ENCODE peak calls at places on chromosomes 2 and 18, in nine cellular contexts. D, J, A, T, Q, R, X, U and L are unnamed samples.

GRCh38 chr18:79588636-79589481 is 90.7 kb upstream of the CTDP1 start:
- DNase-seq in D (peak; percentile 87), J (peak; percentile 63), A (peak; percentile 79), T (peak; percentile 62), Q (no peak), R (peak; percentile 68), X (peak; percentile 71), U (no peak), L (no peak)

GRCh38 chr2:60391250-60392013 is 162.0 kb downstream of the BCL11A start:
- DNase-seq in D (no peak), J (no peak), A (no peak), T (no peak), Q (no peak), R (no peak), X (no peak), U (no peak), L (no peak)

GRCh38 chr2:17171446-17172049 is 346.7 kb downstream of the RAD51AP2 start:
- DNase-seq in D (peak; percentile 23), J (no peak), A (no peak), T (peak; percentile 47), Q (peak; percentile 2), R (peak; percentile 7), X (peak; percentile 54), U (no peak), L (peak; percentile 42)

GRCh38 chr2:75199428-75200011 is at the start of gene TACR1:
- DNase-seq in D (peak; percentile 73), J (peak; percentile 60), A (peak; percentile 26), T (peak; percentile 80), Q (no peak), R (peak; percentile 31), X (peak; percentile 87), U (peak; percentile 14), L (peak; percentile 48)

GRCh38 chr2:136025057-136025973 is 39.9 kb upstream of the DARS1 start:
- DNase-seq in D (peak; percentile 28), J (peak; percentile 73), A (no peak), T (peak; percentile 72), Q (no peak), R (no peak), X (peak; percentile 75), U (no peak), L (peak; percentile 71)

GRCh38 chr18:46070232-46070631 is 1.8 kb downstream of the PSTPIP2 start:
- DNase-seq in D (no peak), J (no peak), A (no peak), T (no peak), Q (no peak), R (no peak), X (no peak), U (no peak), L (no peak)

GRCh38 chr2:10775036-10775780 is 37.4 kb downstream of the PDIA6 start:
- DNase-seq in D (no peak), J (no peak), A (no peak), T (no peak), Q (no peak), R (no peak), X (no peak), U (no peak), L (no peak)

GRCh38 chr2:172693529-172694185 is 42.0 kb upstream of the RAPGEF4 start:
- DNase-seq in D (no peak), J (no peak), A (no peak), T (no peak), Q (no peak), R (no peak), X (peak; percentile 76), U (no peak), L (no peak)

GRCh38 chr2:101961287-101962242 is 30.2 kb upstream of the IL1R2 start:
- DNase-seq in D (peak; percentile 96), J (no peak), A (peak; percentile 73), T (peak; percentile 41), Q (no peak), R (peak; percentile 98), X (peak; percentile 95), U (no peak), L (no peak)

GRCh38 chr18:36709315-36709714 is 119.5 kb downstream of the TPGS2 start:
- DNase-seq in D (no peak), J (no peak), A (no peak), T (no peak), Q (no peak), R (no peak), X (no peak), U (no peak), L (no peak)

GRCh38 chr2:132562245-132562644 is 107.8 kb downstream of the LYPD1 start:
- DNase-seq in D (peak; percentile 59), J (no peak), A (no peak), T (no peak), Q (no peak), R (no peak), X (no peak), U (no peak), L (no peak)

GRCh38 chr2:207354466-207354865 is 175.3 kb upstream of the CREB1 start:
- DNase-seq in D (no peak), J (no peak), A (no peak), T (no peak), Q (no peak), R (no peak), X (no peak), U (no peak), L (no peak)

GRCh38 chr18:53148056-53148574 is 808.1 kb downstream of the DCC start:
- DNase-seq in D (no peak), J (no peak), A (no peak), T (no peak), Q (no peak), R (no peak), X (no peak), U (no peak), L (no peak)

GRCh38 chr2:84493494-84493893 is 22.8 kb upstream of the DNAH6 start:
- DNase-seq in D (peak; percentile 95), J (no peak), A (no peak), T (no peak), Q (no peak), R (peak; percentile 69), X (peak; percentile 84), U (no peak), L (no peak)

GRCh38 chr2:148720501-148720998 is 76.0 kb downstream of the EPC2 start:
- DNase-seq in D (peak; percentile 57), J (no peak), A (no peak), T (peak; percentile 32), Q (no peak), R (no peak), X (peak; percentile 80), U (no peak), L (no peak)

GRCh38 chr2:230748087-230748486 is 35.4 kb downstream of the CAB39 start:
- DNase-seq in D (no peak), J (no peak), A (no peak), T (no peak), Q (no peak), R (no peak), X (no peak), U (no peak), L (no peak)

GRCh38 chr2:17643031-17643615 is 102.6 kb downstream of the VSNL1 start:
- DNase-seq in D (peak; percentile 98), J (no peak), A (no peak), T (peak; percentile 19), Q (peak; percentile 56), R (peak; percentile 90), X (peak; percentile 97), U (no peak), L (no peak)

GRCh38 chr2:36357506-36358316 is 2.1 kb downstream of the CRIM1 start:
- DNase-seq in D (peak; percentile 85), J (peak; percentile 63), A (no peak), T (peak; percentile 21), Q (no peak), R (no peak), X (peak; percentile 94), U (no peak), L (no peak)

GRCh38 chr2:228103379-228103778 is 78.1 kb downstream of the SPHKAP start:
- DNase-seq in D (no peak), J (no peak), A (no peak), T (no peak), Q (no peak), R (no peak), X (no peak), U (no peak), L (no peak)

GRCh38 chr2:66691199-66691975 is 256.5 kb downstream of the MEIS1 start:
- DNase-seq in D (peak; percentile 14), J (no peak), A (no peak), T (no peak), Q (no peak), R (no peak), X (peak; percentile 3), U (no peak), L (no peak)

DNA sequence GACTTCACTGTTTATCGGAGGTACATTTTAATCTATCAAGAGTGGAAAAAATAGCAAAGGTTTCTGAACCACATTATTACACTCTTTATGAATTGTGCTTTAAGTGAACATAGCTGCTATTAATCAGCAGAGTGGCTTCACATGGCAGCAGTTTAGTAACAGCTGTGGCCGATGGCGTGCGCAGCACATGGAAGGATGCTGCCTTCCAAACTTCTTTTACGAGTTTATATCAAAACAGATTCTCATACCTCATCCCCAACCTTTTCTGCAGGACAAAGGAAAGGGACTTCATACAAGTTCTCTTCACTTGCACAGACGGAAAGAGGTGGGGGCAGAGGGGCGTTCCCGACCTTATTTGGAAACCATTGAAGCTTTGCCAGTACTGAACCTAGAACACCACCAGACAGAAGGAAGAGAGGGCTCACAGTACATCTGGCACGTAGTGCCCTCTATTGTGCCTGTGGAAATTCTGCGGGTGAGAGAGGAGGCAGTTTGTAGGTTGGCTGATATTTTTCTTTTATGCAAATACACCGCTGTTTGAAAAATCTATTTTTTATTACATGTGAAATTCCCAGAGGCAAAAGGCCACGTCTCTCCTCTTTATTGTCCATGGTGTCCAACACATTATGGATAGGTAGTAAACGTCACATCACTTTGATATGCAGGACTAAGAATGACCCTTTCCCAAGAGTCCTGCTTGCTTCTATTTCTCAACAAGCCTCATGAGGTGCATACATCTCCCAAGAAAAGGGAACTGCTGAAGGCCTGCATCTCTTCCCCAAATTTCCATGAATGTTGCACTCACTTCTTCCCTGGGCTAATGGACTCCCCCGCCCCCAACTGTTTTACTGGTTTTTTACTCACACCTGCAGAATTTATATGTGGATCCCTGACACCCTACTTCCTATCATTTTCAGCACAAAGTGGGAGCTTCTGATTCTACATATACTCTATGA is 31.4 kb downstream of the COLEC12 start:
- DNase-seq in D (no peak), J (no peak), A (no peak), T (no peak), Q (no peak), R (no peak), X (peak; percentile 58), U (no peak), L (no peak)
- TF ChIP-seq CTCF in D (no peak), J (no peak), A (no peak), T (no peak), Q (peak; percentile 24), R (no peak), X (no peak), U (no peak), L (no peak)

GRCh38 chr2:174003635-174004310 is 38.6 kb upstream of the SP3 start:
- DNase-seq in D (no peak), J (peak; percentile 64), A (no peak), T (peak; percentile 81), Q (no peak), R (no peak), X (peak; percentile 57), U (no peak), L (no peak)
- TF ChIP-seq CTCF in D (no peak), J (no peak), A (no peak), T (peak; percentile 77), Q (peak; percentile 38), R (no peak), X (peak; percentile 8), U (no peak), L (no peak)

GRCh38 chr2:143623270-143623669 is 494.1 kb downstream of the ARHGAP15 start:
- DNase-seq in D (no peak), J (no peak), A (no peak), T (no peak), Q (no peak), R (no peak), X (no peak), U (no peak), L (no peak)
- TF ChIP-seq CTCF in D (peak; percentile 11), J (no peak), A (no peak), T (no peak), Q (no peak), R (no peak), X (no peak), U (no peak), L (no peak)

GRCh38 chr2:154402138-154402714 is 296.3 kb upstream of the KCNJ3 start:
- DNase-seq in D (peak; percentile 0), J (no peak), A (no peak), T (no peak), Q (peak; percentile 12), R (no peak), X (peak; percentile 12), U (no peak), L (no peak)
- TF ChIP-seq CTCF in D (peak; percentile 3), J (peak; percentile 9), A (no peak), T (peak; percentile 38), Q (peak; percentile 50), R (peak; percentile 7), X (peak; percentile 19), U (peak; percentile 19), L (peak; percentile 67)